ENCODE peak calls at places on chromosomes 13 and 19, in four cellular contexts. R, D, W and Z are unnamed samples.
A peak's percentile ranks its signal among the peaks of the same experiment; 100 is the strongest.

GRCh38 chr13:43285891-43286602 is 262.7 kb downstream of the DNAJC15 start:
- DNase-seq in R (no peak), D (peak; percentile 68), W (no peak), Z (no peak)

GRCh38 chr19:49855676-49856573 is 5.0 kb downstream of the PTOV1 start:
- DNase-seq in R (no peak), D (no peak), W (no peak), Z (no peak)

GRCh38 chr19:14112051-14112808 is 5.3 kb downstream of the PRKACA start:
- DNase-seq in R (no peak), D (no peak), W (no peak), Z (no peak)

GRCh38 chr13:41645313-41645712 is 188.0 kb downstream of the RGCC start:
- DNase-seq in R (peak; percentile 15), D (peak; percentile 90), W (no peak), Z (no peak)

GRCh38 chr19:15264061-15264932 is 32.0 kb upstream of the EPHX3 start:
- DNase-seq in R (peak; percentile 64), D (peak; percentile 65), W (peak; percentile 66), Z (no peak)

GRCh38 chr13:58869566-58869965 is 1238.0 kb downstream of the PCDH17 start:
- DNase-seq in R (no peak), D (no peak), W (no peak), Z (no peak)

GRCh38 chr13:113209336-113209879 is at the start of gene CUL4A:
- DNase-seq in R (peak; percentile 76), D (peak; percentile 60), W (peak; percentile 68), Z (no peak)

GRCh38 chr19:37932985-37933953 is 26.3 kb downstream of the SIPA1L3 start:
- DNase-seq in R (peak; percentile 78), D (peak; percentile 61), W (no peak), Z (no peak)

GRCh38 chr19:2118438-2118837 is 21.7 kb downstream of the IZUMO4 start:
- DNase-seq in R (no peak), D (no peak), W (no peak), Z (no peak)

GRCh38 chr13:114130131-114130707 is 2.2 kb downstream of the RASA3 start:
- DNase-seq in R (no peak), D (no peak), W (no peak), Z (no peak)

GRCh38 chr13:35349673-35350278 is 126.7 kb downstream of the MAB21L1 start:
- DNase-seq in R (peak; percentile 22), D (no peak), W (no peak), Z (peak; percentile 52)

GRCh38 chr19:48511800-48512503 is at the start of gene LMTK3:
- DNase-seq in R (peak; percentile 85), D (peak; percentile 56), W (peak; percentile 82), Z (no peak)

GRCh38 chr19:35991731-35992450 is 3.1 kb upstream of the SDHAF1 start:
- DNase-seq in R (no peak), D (no peak), W (no peak), Z (no peak)

GRCh38 chr19:27974082-27974513 is 1238.9 kb downstream of the UQCRFS1 start:
- DNase-seq in R (peak; percentile 44), D (no peak), W (peak; percentile 26), Z (peak; percentile 25)

GRCh38 chr19:4652075-4652474 is 12.8 kb downstream of the TNFAIP8L1 start:
- DNase-seq in R (no peak), D (no peak), W (peak; percentile 7), Z (no peak)

GRCh38 chr13:113746143-113746525 is 12.9 kb upstream of the TMEM255B start:
- DNase-seq in R (peak; percentile 22), D (no peak), W (no peak), Z (no peak)

GRCh38 chr13:79427265-79427664 is 21.2 kb upstream of the RBM26 start:
- DNase-seq in R (no peak), D (no peak), W (no peak), Z (no peak)

GRCh38 chr13:46995874-46996273 is 99.0 kb upstream of the HTR2A start:
- DNase-seq in R (no peak), D (no peak), W (no peak), Z (peak; percentile 53)

GRCh38 chr19:47641891-47642485 is 33.1 kb downstream of the BICRA start:
- DNase-seq in R (no peak), D (no peak), W (no peak), Z (no peak)

GRCh38 chr19:45001087-45001739 is at the start of gene RELB:
- DNase-seq in R (peak; percentile 93), D (peak; percentile 84), W (peak; percentile 99), Z (peak; percentile 57)

GRCh38 chr19:41637484-41637883 is 10.6 kb upstream of the CEACAM4 start:
- DNase-seq in R (no peak), D (no peak), W (no peak), Z (no peak)

GRCh38 chr19:8506402-8506957 is 4.0 kb upstream of the PRAM1 start:
- DNase-seq in R (no peak), D (no peak), W (peak; percentile 55), Z (no peak)

GRCh38 chr13:75635101-75635620 is 969 bp upstream of the LMO7 start:
- DNase-seq in R (no peak), D (no peak), W (no peak), Z (no peak)

GRCh38 chr19:12703056-12703455 is 6.6 kb upstream of the FBXW9 start:
- DNase-seq in R (peak; percentile 66), D (peak; percentile 43), W (peak; percentile 90), Z (no peak)

GRCh38 chr13:100870898-100871297 is 196.3 kb upstream of the TMTC4 start:
- DNase-seq in R (no peak), D (no peak), W (no peak), Z (no peak)

GRCh38 chr13:65479692-65480091 is 1750.4 kb downstream of the PCDH9 start:
- DNase-seq in R (no peak), D (no peak), W (no peak), Z (no peak)

GRCh38 chr19:40560092-40560507 is 16.6 kb upstream of the SHKBP1 start:
- DNase-seq in R (no peak), D (no peak), W (no peak), Z (no peak)

GRCh38 chr13:27170521-27171243 is 929 bp downstream of the USP12 start:
- DNase-seq in R (peak; percentile 39), D (no peak), W (peak; percentile 32), Z (no peak)

GRCh38 chr19:34766386-34766785 is 6.6 kb downstream of the ZNF599 start:
- DNase-seq in R (no peak), D (peak; percentile 47), W (no peak), Z (no peak)

GRCh38 chr13:35470671-35471465 is 5.6 kb downstream of the MAB21L1 start:
- DNase-seq in R (no peak), D (peak; percentile 2), W (no peak), Z (no peak)

GRCh38 chr13:100827489-100828000 is 152.9 kb upstream of the TMTC4 start:
- DNase-seq in R (no peak), D (no peak), W (no peak), Z (no peak)

GRCh38 chr13:100983111-100983510 is 308.5 kb upstream of the TMTC4 start:
- DNase-seq in R (no peak), D (no peak), W (no peak), Z (no peak)

GRCh38 chr19:39408392-39409206 is 2.0 kb downstream of the ZFP36 start:
- DNase-seq in R (peak; percentile 61), D (peak; percentile 52), W (no peak), Z (no peak)

GRCh38 chr13:79451500-79451962 is 29.4 kb upstream of the NDFIP2 start:
- DNase-seq in R (peak; percentile 41), D (peak; percentile 92), W (peak; percentile 74), Z (peak; percentile 71)

GRCh38 chr13:111210488-111210887 is 95.4 kb downstream of the ARHGEF7 start:
- DNase-seq in R (no peak), D (peak; percentile 91), W (no peak), Z (no peak)

GRCh38 chr13:108227651-108228272 is 9.6 kb downstream of the ABHD13 start:
- DNase-seq in R (peak; percentile 30), D (peak; percentile 52), W (no peak), Z (no peak)

GRCh38 chr19:10817291-10818038 is 18.5 kb downstream of the TMED1 start:
- DNase-seq in R (no peak), D (peak; percentile 98), W (no peak), Z (no peak)

GRCh38 chr19:18777725-18778389 is 13.2 kb downstream of the COMP start:
- DNase-seq in R (no peak), D (no peak), W (no peak), Z (no peak)

GRCh38 chr19:18776288-18776594 is 14.9 kb downstream of the COMP start:
- DNase-seq in R (no peak), D (peak; percentile 72), W (peak; percentile 53), Z (no peak)

GRCh38 chr19:18775586-18776287 is 15.4 kb downstream of the COMP start:
- DNase-seq in R (no peak), D (peak; percentile 71), W (peak; percentile 51), Z (no peak)

GRCh38 chr19:18777156-18777724 is 13.9 kb downstream of the COMP start:
- DNase-seq in R (no peak), D (no peak), W (no peak), Z (no peak)

DNA sequence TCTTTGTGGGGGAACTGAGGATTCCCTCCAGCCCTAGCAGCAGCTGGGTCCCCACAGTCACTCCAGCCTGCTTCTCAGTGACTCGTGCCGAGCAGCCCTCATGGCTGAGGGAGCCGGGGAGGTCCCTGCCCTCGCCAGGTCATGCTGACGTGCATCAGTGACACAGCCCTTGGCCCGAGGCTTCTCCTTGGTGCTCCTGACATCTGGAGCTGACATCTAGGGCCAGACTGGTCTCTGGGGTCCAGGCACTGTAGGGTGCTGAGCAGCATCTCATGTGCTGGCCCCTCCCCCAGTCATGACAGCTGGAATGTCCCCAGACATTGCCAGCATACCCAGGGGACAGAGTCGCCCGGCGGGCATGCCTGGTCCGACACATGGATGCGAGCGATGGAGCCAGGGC is 14.4 kb downstream of the COMP start:
- DNase-seq in R (no peak), D (peak; percentile 57), W (no peak), Z (no peak)
- TF ChIP-seq ELK1 in R (no peak), D (no peak), W (no peak), Z (no peak)

GRCh38 chr19:42846597-42846996 is 32.9 kb downstream of the PSG1 start:
- DNase-seq in R (no peak), D (peak; percentile 31), W (no peak), Z (no peak)

GRCh38 chr19:42850981-42851717 is 28.4 kb downstream of the PSG1 start:
- DNase-seq in R (peak; percentile 92), D (peak; percentile 98), W (no peak), Z (no peak)
- TF ChIP-seq ELK1 in R (no peak), D (no peak), W (no peak), Z (no peak)

GRCh38 chr13:70310720-70311119 is 202.5 kb upstream of the KLHL1 start:
- DNase-seq in R (peak; percentile 23), D (no peak), W (no peak), Z (no peak)
- TF ChIP-seq ELK1 in R (no peak), D (no peak), W (no peak), Z (no peak)

GRCh38 chr19:31049431-31049830 is 299.8 kb downstream of the TSHZ3 start:
- DNase-seq in R (no peak), D (no peak), W (no peak), Z (no peak)

GRCh38 chr19:31055454-31055853 is 293.8 kb downstream of the TSHZ3 start:
- DNase-seq in R (no peak), D (no peak), W (no peak), Z (no peak)

GRCh38 chr19:31058676-31059075 is 290.6 kb downstream of the TSHZ3 start:
- DNase-seq in R (no peak), D (no peak), W (no peak), Z (no peak)

GRCh38 chr19:31054430-31054829 is 294.8 kb downstream of the TSHZ3 start:
- DNase-seq in R (peak; percentile 65), D (peak; percentile 83), W (no peak), Z (no peak)
- TF ChIP-seq ELK1 in R (no peak), D (no peak), W (no peak), Z (no peak)

GRCh38 chr19:46015080-46015960 is 7.5 kb downstream of the PGLYRP1 start:
- DNase-seq in R (peak; percentile 82), D (no peak), W (peak; percentile 76), Z (no peak)
- TF ChIP-seq ELK1 in R (no peak), D (no peak), W (no peak), Z (no peak)